ENCODE peak calls at places on chromosomes 11 and 22, in six cellular contexts. R is retina, V is RCC 7860, U is NCI-H1092, D is sigmoid colon, B is nucleus accumbens. H is an unnamed sample.

GRCh38 chr11:132187814-132188213 is 817.4 kb downstream of the NTM start:
- DNase-seq in U (no peak), B (no peak), D (no peak), R (no peak), V (no peak), H (no peak)

GRCh38 chr22:33022231-33022630 is 36.0 kb downstream of the SYN3 start:
- DNase-seq in U (no peak), B (no peak), V (no peak), D (no peak), R (no peak), H (no peak)

GRCh38 chr11:2890466-2891241 is 5.1 kb upstream of the CDKN1C start:
- DNase-seq in V (no peak), U (peak), R (no peak), B (no peak), D (peak), H (no peak)

GRCh38 chr11:2305862-2306823 is 4.3 kb downstream of the TSPAN32 start:
- DNase-seq in V (no peak), D (peak), U (no peak), R (no peak), B (no peak), H (no peak)

GRCh38 chr22:28111501-28111900 is 192.4 kb upstream of the PITPNB start:
- DNase-seq in R (no peak), V (no peak), U (no peak), B (no peak), D (no peak), H (no peak)

GRCh38 chr11:102494216-102494615 is 36.3 kb downstream of the MMP7 start:
- DNase-seq in R (no peak), U (no peak), D (no peak), V (peak), B (no peak), H (no peak)

GRCh38 chr11:69702239-69702668 is 1.6 kb downstream of the FGF19 start:
- DNase-seq in V (no peak), D (peak), U (no peak), R (peak), B (no peak), H (no peak)

GRCh38 chr11:130206141-130206540 is 46.6 kb downstream of the ST14 start:
- DNase-seq in V (no peak), R (no peak), D (peak), U (no peak), B (no peak), H (peak)

GRCh38 chr11:118274184-118274583 is 10.1 kb upstream of the MPZL2 start:
- DNase-seq in B (no peak), R (no peak), D (no peak), V (no peak), U (no peak), H (no peak)

GRCh38 chr11:10026514-10026913 is 267.5 kb downstream of the SBF2 start:
- DNase-seq in U (no peak), R (no peak), B (no peak), D (no peak), V (no peak), H (no peak)

GRCh38 chr22:39498802-39499201 is 3.3 kb upstream of the MIEF1 start:
- DNase-seq in R (no peak), B (no peak), U (peak), V (no peak), D (no peak), H (no peak)

GRCh38 chr22:34308101-34308500 is 387.8 kb upstream of the LARGE1 start:
- DNase-seq in R (no peak), D (no peak), V (no peak), U (no peak), B (no peak), H (no peak)